ENCODE peak calls at places on chromosomes 11 and 22, in seven cellular contexts. K, V, Y, G, Z, P and J are unnamed samples. For H3K9me3, the result is how much of the 10 kb centered on the place peaks cover.

GRCh38 chr22:46129390-46130041 is 20.8 kb upstream of the PPARA start:
- ATAC-seq in V (no peak), Y (no peak), G (peak), Z (peak), P (no peak), K (no peak), J (no peak)

GRCh38 chr11:120180571-120181445 is 30.0 kb upstream of the OAF start:
- ATAC-seq in Y (no peak), V (no peak), K (no peak), Z (no peak), G (no peak), P (peak), J (peak)

GRCh38 chr22:19619144-19620009 is 94.9 kb upstream of the SEPTIN5 start:
- ATAC-seq in K (no peak), G (no peak), Z (peak), P (no peak), V (no peak), Y (no peak), J (no peak)

GRCh38 chr11:115208808-115209259 is 295.4 kb downstream of the CADM1 start:
- ATAC-seq in Z (no peak), P (no peak), K (no peak), Y (no peak), G (no peak), V (no peak), J (no peak)

GRCh38 chr11:116925050-116925449 is 87.6 kb upstream of the APOA1 start:
- ATAC-seq in Z (peak), V (no peak), P (no peak), G (no peak), Y (no peak), K (no peak), J (no peak)

GRCh38 chr22:22687638-22688500 is 43.5 kb downstream of the GGTLC2 start:
- ATAC-seq in Z (peak), Y (peak), V (peak), K (peak), P (peak), G (peak), J (peak)

GRCh38 chr11:10979529-10979928 is 121.7 kb upstream of the ZBED5 start:
- ATAC-seq in V (no peak), K (no peak), P (no peak), Y (no peak), Z (no peak), G (no peak), J (no peak)

GRCh38 chr11:46560300-46561025 is 33.4 kb downstream of the AMBRA1 start:
- ATAC-seq in K (peak), P (peak), Z (peak), V (peak), G (peak), Y (no peak), J (no peak)

GRCh38 chr11:85656777-85657176 is 8.2 kb downstream of the CREBZF start:
- ATAC-seq in G (no peak), V (no peak), Y (no peak), K (no peak), P (no peak), Z (no peak), J (no peak)

GRCh38 chr22:37526376-37526775 is 7.2 kb upstream of the CARD10 start:
- ATAC-seq in P (no peak), Z (no peak), G (peak), V (no peak), K (no peak), Y (no peak), J (no peak)

GRCh38 chr22:41410311-41410751 is 28.6 kb downstream of the TEF start:
- ATAC-seq in K (no peak), Y (no peak), Z (no peak), P (no peak), V (peak), G (no peak), J (peak)

GRCh38 chr22:38706101-38706884 is 549 bp downstream of the GTPBP1 start:
- ATAC-seq in P (peak), Y (peak), Z (peak), G (peak), V (no peak), K (peak), J (peak)

GRCh38 chr11:22192289-22192641 is 620 bp upstream of the ANO5 start:
- ATAC-seq in K (peak), Z (peak), Y (peak), V (peak), G (peak), P (peak), J (peak)

GRCh38 chr22:24968066-24968561 is 15.6 kb downstream of the KIAA1671 start:
- ATAC-seq in P (no peak), K (peak), G (no peak), V (no peak), Y (peak), Z (no peak), J (no peak)

GRCh38 chr22:33884829-33885228 is 35.4 kb downstream of the LARGE1 start:
- ATAC-seq in V (no peak), Y (no peak), P (no peak), Z (no peak), G (no peak), K (no peak), J (no peak)

GRCh38 chr11:19912206-19913118 is 199.8 kb downstream of the NAV2 start:
- ATAC-seq in G (peak), K (no peak), P (no peak), Y (no peak), V (no peak), Z (no peak), J (no peak)

GRCh38 chr11:13861411-13861810 is 101.1 kb upstream of the SPON1 start:
- ATAC-seq in Y (no peak), G (no peak), P (no peak), Z (no peak), K (no peak), V (no peak), J (no peak)

GRCh38 chr11:67303989-67304411 is 670 bp downstream of the SSH3 start:
- ATAC-seq in P (peak), V (peak), Z (no peak), Y (peak), G (peak), K (peak), J (peak)

GRCh38 chr11:86816251-86816726 is 15.9 kb downstream of the PRSS23 start:
- ATAC-seq in Y (no peak), V (no peak), P (no peak), G (no peak), K (no peak), Z (no peak), J (no peak)

GRCh38 chr11:95282337-95282751 is 51.3 kb upstream of the SESN3 start:
- ATAC-seq in G (peak), V (no peak), K (no peak), Z (no peak), P (no peak), Y (no peak), J (peak)

GRCh38 chr11:110121204-110121603 is 28.0 kb downstream of the ZC3H12C start:
- ATAC-seq in Z (no peak), V (no peak), Y (no peak), K (no peak), P (no peak), G (no peak), J (no peak)

GRCh38 chr11:128304666-128305485 is 282.5 kb downstream of the ETS1 start:
- ATAC-seq in G (no peak), P (no peak), Z (no peak), V (no peak), Y (no peak), K (no peak), J (no peak)

GRCh38 chr11:72478596-72479143 is 44.3 kb upstream of the CLPB start:
- ATAC-seq in V (no peak), K (no peak), G (no peak), P (no peak), Z (peak), Y (no peak), J (no peak)

GRCh38 chr11:70186420-70186819 is 16.7 kb upstream of the FADD start:
- ATAC-seq in V (no peak), K (no peak), G (no peak), Y (no peak), P (no peak), Z (no peak), J (no peak)

GRCh38 chr11:83855237-83855636 is 569.1 kb upstream of the CCDC90B start:
- ATAC-seq in P (no peak), G (no peak), Y (no peak), Z (no peak), K (no peak), V (no peak), J (no peak)

GRCh38 chr11:83572521-83572920 is 286.4 kb upstream of the CCDC90B start:
- ATAC-seq in K (no peak), V (no peak), Z (no peak), P (no peak), G (no peak), Y (no peak), J (no peak)

GRCh38 chr22:32985899-32986772 is 72.0 kb downstream of the SYN3 start:
- ATAC-seq in V (peak), Y (peak), Z (peak), G (peak), K (peak), P (peak), J (peak)

GRCh38 chr11:45852018-45852711 is 4.9 kb downstream of the CRY2 start:
- ATAC-seq in P (no peak), K (no peak), Z (peak), V (no peak), Y (no peak), G (no peak), J (no peak)

GRCh38 chr11:64851831-64852337 is 7.4 kb upstream of the CDC42BPG start:
- ATAC-seq in Z (peak), K (no peak), V (no peak), G (no peak), P (peak), Y (no peak), J (no peak)

GRCh38 chr11:119412072-119412471 is 10.9 kb downstream of the THY1 start:
- ATAC-seq in Y (no peak), K (no peak), V (no peak), Z (no peak), P (no peak), G (no peak), J (no peak)

GRCh38 chr22:44580756-44581435 is 82.9 kb upstream of the RTL6 start:
- ATAC-seq in V (no peak), P (no peak), Y (no peak), K (no peak), G (no peak), Z (no peak), J (no peak)

GRCh38 chr11:17188675-17189074 is 19.1 kb downstream of the PIK3C2A start:
- ATAC-seq in Z (peak), G (no peak), V (no peak), P (no peak), K (no peak), Y (no peak), J (no peak)

GRCh38 chr11:2909145-2909914 is 19.9 kb downstream of the PHLDA2 start:
- ATAC-seq in K (no peak), P (no peak), V (no peak), G (no peak), Z (no peak), Y (no peak), J (peak)

GRCh38 chr11:225734-226453 is 10.2 kb downstream of the SIRT3 start:
- ATAC-seq in V (peak), P (no peak), K (no peak), Z (peak), G (no peak), Y (no peak), J (no peak)

GRCh38 chr11:326592-326841 is 5.9 kb upstream of the IFITM3 start:
- ATAC-seq in G (peak), K (no peak), P (peak), Z (no peak), Y (no peak), V (peak), J (no peak)

GRCh38 chr11:125562430-125562829 is 6.8 kb upstream of the EI24 start:
- ATAC-seq in P (peak), V (no peak), Y (no peak), K (no peak), G (peak), Z (no peak), J (no peak)

GRCh38 chr22:20622650-20623339 is 115.4 kb downstream of the MED15 start:
- ATAC-seq in K (no peak), Z (no peak), P (no peak), G (no peak), V (no peak), Y (no peak), J (no peak)

GRCh38 chr22:20625270-20625669 is 117.9 kb downstream of the MED15 start:
- ATAC-seq in Y (no peak), P (no peak), Z (peak), V (no peak), G (no peak), K (no peak), J (no peak)

GRCh38 chr22:20621162-20621561 is 113.8 kb downstream of the MED15 start:
- ATAC-seq in K (no peak), G (no peak), P (no peak), Y (no peak), Z (no peak), V (no peak), J (no peak)

GRCh38 chr22:20626811-20627210 is 119.4 kb downstream of the MED15 start:
- ATAC-seq in K (no peak), V (no peak), G (no peak), P (no peak), Y (no peak), Z (no peak), J (no peak)

GRCh38 chr22:20624161-20624616 is 116.8 kb downstream of the MED15 start:
- ATAC-seq in G (no peak), P (no peak), K (no peak), Z (peak), Y (no peak), V (no peak), J (no peak)
- H3K9me3 ChIP-seq in G (under half), P (under half), K (under half), Z (under half), Y (under half), V (under half), J (under half)

GRCh38 chr22:47129902-47130301 is 367.5 kb downstream of the TBC1D22A start:
- ATAC-seq in K (no peak), V (no peak), Y (peak), P (peak), G (no peak), Z (no peak), J (no peak)
- TF ChIP-seq POLR2AphosphoS5 in K (no peak), V (no peak), Y (peak), P (no peak), G (no peak), Z (no peak), J (no peak)

GRCh38 chr11:66267039-66267378 is 1.4 kb upstream of the RAB1B start:
- ATAC-seq in K (peak), Y (peak), Z (no peak), G (no peak), V (no peak), P (peak), J (peak)
- TF ChIP-seq CTCF in K (no peak), Y (no peak), Z (no peak), G (no peak), V (no peak), P (peak), J (no peak)

GRCh38 chr22:47340851-47341436 is 578.5 kb downstream of the TBC1D22A start:
- ATAC-seq in Z (no peak), K (no peak), V (no peak), P (no peak), G (no peak), Y (no peak), J (no peak)
- H3K9me3 ChIP-seq in Z (under half), K (under half), V (under half), P (under half), G (under half), Y (under half), J (under half)

DNA sequence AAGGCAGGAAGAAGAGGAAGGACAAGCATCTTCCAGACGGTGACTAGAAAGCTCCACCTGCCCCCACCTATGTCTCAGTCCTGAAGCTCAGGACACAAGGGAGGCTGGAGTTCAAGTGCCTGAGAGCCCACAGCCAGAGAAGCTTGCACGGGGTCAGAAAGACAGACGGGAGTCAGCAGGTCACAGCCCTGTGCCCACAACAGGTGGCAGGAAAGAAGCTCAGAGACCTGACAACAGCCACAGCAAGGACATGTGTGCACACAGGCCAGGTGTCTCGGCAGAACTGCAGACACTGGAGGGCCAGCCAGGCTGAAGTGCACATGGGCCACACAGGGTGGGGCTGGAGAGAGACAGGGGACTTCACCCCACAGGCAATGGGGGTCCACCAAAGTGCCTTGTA is 37.2 kb upstream of the MOB2 start:
- ATAC-seq in Z (peak), Y (no peak), G (peak), K (no peak), P (no peak), V (no peak), J (no peak)
- TF ChIP-seq POLR2AphosphoS5 in Z (no peak), Y (no peak), G (no peak), K (no peak), P (no peak), V (no peak), J (no peak)

GRCh38 chr11:123166095-123166559 is 28.9 kb downstream of the CLMP start:
- ATAC-seq in P (peak), K (peak), Z (peak), Y (peak), G (peak), V (peak), J (peak)
- TF ChIP-seq CTCF in P (peak), K (peak), Z (peak), Y (peak), G (peak), V (peak), J (peak)

GRCh38 chr22:48522271-48522670 is 1305.4 kb downstream of the BRD1 start:
- ATAC-seq in Z (no peak), V (no peak), P (no peak), G (no peak), K (no peak), Y (no peak), J (no peak)
- H3K9me3 ChIP-seq in Z (under half), V (under half), P (under half), G (under half), K (under half), Y (under half), J (under half)

GRCh38 chr11:103648670-103649400 is 387.6 kb upstream of the DDI1 start:
- ATAC-seq in G (no peak), V (no peak), Z (peak), Y (no peak), K (no peak), P (no peak), J (no peak)

GRCh38 chr11:103649401-103649895 is 387.0 kb upstream of the DDI1 start:
- ATAC-seq in V (no peak), Y (no peak), P (no peak), K (no peak), Z (no peak), G (no peak), J (no peak)

GRCh38 chr11:103650330-103650729 is 386.1 kb upstream of the DDI1 start:
- ATAC-seq in Y (no peak), P (no peak), V (no peak), K (no peak), Z (no peak), G (no peak), J (no peak)

GRCh38 chr11:103651341-103651998 is 385.0 kb upstream of the DDI1 start:
- ATAC-seq in G (no peak), Z (no peak), Y (no peak), V (no peak), K (no peak), P (no peak), J (no peak)

DNA sequence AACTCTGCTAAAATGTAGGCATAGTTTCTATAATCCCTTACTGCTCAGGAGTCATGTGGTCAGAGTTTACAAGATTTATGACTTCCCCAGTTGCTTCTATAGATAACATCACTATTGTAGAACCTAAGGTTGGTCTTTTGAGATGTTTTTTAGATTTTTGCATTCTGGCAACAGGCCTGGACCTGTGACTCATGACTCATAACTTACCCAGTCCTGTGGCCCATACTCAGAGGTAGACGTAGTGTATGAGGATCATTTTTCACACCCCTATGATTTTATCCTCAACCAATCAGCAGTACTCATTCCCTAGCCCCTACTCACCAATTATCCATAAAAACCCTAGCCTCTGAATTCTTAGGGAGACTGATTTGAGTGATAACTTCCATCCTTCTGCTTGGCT is 384.4 kb upstream of the DDI1 start:
- ATAC-seq in G (no peak), Y (no peak), P (no peak), Z (no peak), K (no peak), V (no peak), J (no peak)
- TF ChIP-seq POLR2AphosphoS5 in G (no peak), Y (no peak), P (no peak), Z (no peak), K (no peak), V (no peak), J (no peak)